ENCODE peak calls at places on chromosomes 11 and 22, in nine cellular contexts. One of them, this sample, is unnamed.
A peak's percentile ranks its signal among the peaks of the same experiment; 100 is the strongest.

GRCh38 chr22:42271191-42271813 is 849 bp upstream of the TCF20 start:
- DNase-seq in activated CD4-positive, alpha-beta T cell treated with anti-CD3 and anti-CD28 coated beads for 4 hours: no peak
- DNase-seq in hypothalamus: no peak
- DNase-seq in hippocampal formation: no peak
- DNase-seq in MV-4-11: no peak
- DNase-seq in activated T-cell treated with anti-CD3 and anti-CD28 coated beads, Interleukin-2, amount 50 U/mL, for 48 hours: no peak
- DNase-seq in CD8-positive, alpha-beta memory T cell: no peak
- DNase-seq in Caki2: no peak
- DNase-seq in pancreas: no peak
- DNase-seq in this sample: no peak

GRCh38 chr22:35894937-35895708 is 133.5 kb downstream of the RBFOX2 start:
- DNase-seq in activated CD4-positive, alpha-beta T cell treated with anti-CD3 and anti-CD28 coated beads for 4 hours: no peak
- DNase-seq in hypothalamus: no peak
- DNase-seq in hippocampal formation: peak; percentile 27
- DNase-seq in MV-4-11: no peak
- DNase-seq in activated T-cell treated with anti-CD3 and anti-CD28 coated beads, Interleukin-2, amount 50 U/mL, for 48 hours: no peak
- DNase-seq in CD8-positive, alpha-beta memory T cell: peak; percentile 3
- DNase-seq in Caki2: peak; percentile 61
- DNase-seq in pancreas: no peak
- DNase-seq in this sample: no peak

GRCh38 chr11:64448599-64449380 is 89.8 kb downstream of the RPS6KA4 start:
- DNase-seq in activated CD4-positive, alpha-beta T cell treated with anti-CD3 and anti-CD28 coated beads for 4 hours: peak; percentile 62
- DNase-seq in hypothalamus: peak; percentile 64
- DNase-seq in hippocampal formation: peak; percentile 77
- DNase-seq in MV-4-11: peak; percentile 78
- DNase-seq in activated T-cell treated with anti-CD3 and anti-CD28 coated beads, Interleukin-2, amount 50 U/mL, for 48 hours: peak; percentile 84
- DNase-seq in CD8-positive, alpha-beta memory T cell: peak; percentile 50
- DNase-seq in Caki2: peak; percentile 69
- DNase-seq in pancreas: peak; percentile 88
- DNase-seq in this sample: no peak

GRCh38 chr11:26062665-26063064 is 269.3 kb upstream of the ANO3 start:
- DNase-seq in activated CD4-positive, alpha-beta T cell treated with anti-CD3 and anti-CD28 coated beads for 4 hours: no peak
- DNase-seq in hypothalamus: no peak
- DNase-seq in hippocampal formation: no peak
- DNase-seq in MV-4-11: no peak
- DNase-seq in activated T-cell treated with anti-CD3 and anti-CD28 coated beads, Interleukin-2, amount 50 U/mL, for 48 hours: no peak
- DNase-seq in CD8-positive, alpha-beta memory T cell: no peak
- DNase-seq in Caki2: no peak
- DNase-seq in pancreas: no peak
- DNase-seq in this sample: no peak

GRCh38 chr11:1988667-1989317 is 8.8 kb downstream of the H19 start:
- DNase-seq in activated CD4-positive, alpha-beta T cell treated with anti-CD3 and anti-CD28 coated beads for 4 hours: no peak
- DNase-seq in hypothalamus: no peak
- DNase-seq in hippocampal formation: no peak
- DNase-seq in MV-4-11: no peak
- DNase-seq in activated T-cell treated with anti-CD3 and anti-CD28 coated beads, Interleukin-2, amount 50 U/mL, for 48 hours: no peak
- DNase-seq in CD8-positive, alpha-beta memory T cell: no peak
- DNase-seq in Caki2: no peak
- DNase-seq in pancreas: no peak
- DNase-seq in this sample: no peak

GRCh38 chr11:2769409-2769778 is 69.6 kb upstream of the KCNQ1OT1 start:
- DNase-seq in activated CD4-positive, alpha-beta T cell treated with anti-CD3 and anti-CD28 coated beads for 4 hours: no peak
- DNase-seq in hypothalamus: no peak
- DNase-seq in hippocampal formation: no peak
- DNase-seq in MV-4-11: no peak
- DNase-seq in activated T-cell treated with anti-CD3 and anti-CD28 coated beads, Interleukin-2, amount 50 U/mL, for 48 hours: no peak
- DNase-seq in CD8-positive, alpha-beta memory T cell: no peak
- DNase-seq in Caki2: no peak
- DNase-seq in pancreas: peak; percentile 5
- DNase-seq in this sample: no peak

GRCh38 chr11:46451759-46452158 is 60.2 kb upstream of the CHRM4 start:
- DNase-seq in activated CD4-positive, alpha-beta T cell treated with anti-CD3 and anti-CD28 coated beads for 4 hours: no peak
- DNase-seq in hypothalamus: no peak
- DNase-seq in hippocampal formation: no peak
- DNase-seq in MV-4-11: peak; percentile 37
- DNase-seq in activated T-cell treated with anti-CD3 and anti-CD28 coated beads, Interleukin-2, amount 50 U/mL, for 48 hours: no peak
- DNase-seq in CD8-positive, alpha-beta memory T cell: no peak
- DNase-seq in Caki2: no peak
- DNase-seq in pancreas: no peak
- DNase-seq in this sample: no peak

GRCh38 chr22:36579441-36579840 is 50.5 kb upstream of the EIF3D start:
- DNase-seq in activated CD4-positive, alpha-beta T cell treated with anti-CD3 and anti-CD28 coated beads for 4 hours: no peak
- DNase-seq in hypothalamus: no peak
- DNase-seq in hippocampal formation: no peak
- DNase-seq in MV-4-11: no peak
- DNase-seq in activated T-cell treated with anti-CD3 and anti-CD28 coated beads, Interleukin-2, amount 50 U/mL, for 48 hours: no peak
- DNase-seq in CD8-positive, alpha-beta memory T cell: no peak
- DNase-seq in Caki2: no peak
- DNase-seq in pancreas: no peak
- DNase-seq in this sample: no peak

GRCh38 chr11:36055356-36055755 is 111.5 kb downstream of the LDLRAD3 start:
- DNase-seq in activated CD4-positive, alpha-beta T cell treated with anti-CD3 and anti-CD28 coated beads for 4 hours: no peak
- DNase-seq in hypothalamus: no peak
- DNase-seq in hippocampal formation: no peak
- DNase-seq in MV-4-11: no peak
- DNase-seq in activated T-cell treated with anti-CD3 and anti-CD28 coated beads, Interleukin-2, amount 50 U/mL, for 48 hours: no peak
- DNase-seq in CD8-positive, alpha-beta memory T cell: no peak
- DNase-seq in Caki2: no peak
- DNase-seq in pancreas: no peak
- DNase-seq in this sample: no peak

GRCh38 chr11:119694334-119694733 is 34.7 kb downstream of the NECTIN1 start:
- DNase-seq in activated CD4-positive, alpha-beta T cell treated with anti-CD3 and anti-CD28 coated beads for 4 hours: no peak
- DNase-seq in hypothalamus: no peak
- DNase-seq in hippocampal formation: no peak
- DNase-seq in MV-4-11: peak; percentile 84
- DNase-seq in activated T-cell treated with anti-CD3 and anti-CD28 coated beads, Interleukin-2, amount 50 U/mL, for 48 hours: no peak
- DNase-seq in CD8-positive, alpha-beta memory T cell: no peak
- DNase-seq in Caki2: peak; percentile 8
- DNase-seq in pancreas: peak; percentile 67
- DNase-seq in this sample: no peak

GRCh38 chr11:44530413-44531115 is 34.9 kb upstream of the CD82 start:
- DNase-seq in activated CD4-positive, alpha-beta T cell treated with anti-CD3 and anti-CD28 coated beads for 4 hours: no peak
- DNase-seq in hypothalamus: no peak
- DNase-seq in hippocampal formation: no peak
- DNase-seq in MV-4-11: peak; percentile 95
- DNase-seq in activated T-cell treated with anti-CD3 and anti-CD28 coated beads, Interleukin-2, amount 50 U/mL, for 48 hours: no peak
- DNase-seq in CD8-positive, alpha-beta memory T cell: no peak
- DNase-seq in Caki2: no peak
- DNase-seq in pancreas: no peak
- DNase-seq in this sample: no peak

GRCh38 chr11:80783561-80783960 is 1342.7 kb upstream of the TENM4 start:
- DNase-seq in activated CD4-positive, alpha-beta T cell treated with anti-CD3 and anti-CD28 coated beads for 4 hours: no peak
- DNase-seq in hypothalamus: no peak
- DNase-seq in hippocampal formation: no peak
- DNase-seq in MV-4-11: no peak
- DNase-seq in activated T-cell treated with anti-CD3 and anti-CD28 coated beads, Interleukin-2, amount 50 U/mL, for 48 hours: no peak
- DNase-seq in CD8-positive, alpha-beta memory T cell: no peak
- DNase-seq in Caki2: no peak
- DNase-seq in pancreas: no peak
- DNase-seq in this sample: no peak

GRCh38 chr11:35162795-35163194 is 23.8 kb downstream of the CD44 start:
- DNase-seq in activated CD4-positive, alpha-beta T cell treated with anti-CD3 and anti-CD28 coated beads for 4 hours: no peak
- DNase-seq in hypothalamus: no peak
- DNase-seq in hippocampal formation: no peak
- DNase-seq in MV-4-11: peak; percentile 86
- DNase-seq in activated T-cell treated with anti-CD3 and anti-CD28 coated beads, Interleukin-2, amount 50 U/mL, for 48 hours: no peak
- DNase-seq in CD8-positive, alpha-beta memory T cell: no peak
- DNase-seq in Caki2: no peak
- DNase-seq in pancreas: no peak
- DNase-seq in this sample: no peak

GRCh38 chr11:21144556-21144955 is 475.2 kb downstream of the NELL1 start:
- DNase-seq in activated CD4-positive, alpha-beta T cell treated with anti-CD3 and anti-CD28 coated beads for 4 hours: no peak
- DNase-seq in hypothalamus: no peak
- DNase-seq in hippocampal formation: no peak
- DNase-seq in MV-4-11: no peak
- DNase-seq in activated T-cell treated with anti-CD3 and anti-CD28 coated beads, Interleukin-2, amount 50 U/mL, for 48 hours: no peak
- DNase-seq in CD8-positive, alpha-beta memory T cell: no peak
- DNase-seq in Caki2: no peak
- DNase-seq in pancreas: no peak
- DNase-seq in this sample: no peak

GRCh38 chr22:28773461-28773867 is 969 bp downstream of the CCDC117 start:
- DNase-seq in activated CD4-positive, alpha-beta T cell treated with anti-CD3 and anti-CD28 coated beads for 4 hours: no peak
- DNase-seq in hypothalamus: no peak
- DNase-seq in hippocampal formation: no peak
- DNase-seq in MV-4-11: peak; percentile 53
- DNase-seq in activated T-cell treated with anti-CD3 and anti-CD28 coated beads, Interleukin-2, amount 50 U/mL, for 48 hours: no peak
- DNase-seq in CD8-positive, alpha-beta memory T cell: no peak
- DNase-seq in Caki2: peak; percentile 70
- DNase-seq in pancreas: no peak
- DNase-seq in this sample: no peak

GRCh38 chr11:70668204-70669202 is 270.2 kb downstream of the CTTN start:
- DNase-seq in activated CD4-positive, alpha-beta T cell treated with anti-CD3 and anti-CD28 coated beads for 4 hours: no peak
- DNase-seq in hypothalamus: no peak
- DNase-seq in hippocampal formation: no peak
- DNase-seq in MV-4-11: no peak
- DNase-seq in activated T-cell treated with anti-CD3 and anti-CD28 coated beads, Interleukin-2, amount 50 U/mL, for 48 hours: no peak
- DNase-seq in CD8-positive, alpha-beta memory T cell: no peak
- DNase-seq in Caki2: no peak
- DNase-seq in pancreas: no peak
- DNase-seq in this sample: no peak

GRCh38 chr11:79400717-79401330 is 40.0 kb downstream of the TENM4 start:
- DNase-seq in activated CD4-positive, alpha-beta T cell treated with anti-CD3 and anti-CD28 coated beads for 4 hours: no peak
- DNase-seq in hypothalamus: no peak
- DNase-seq in hippocampal formation: peak; percentile 14
- DNase-seq in MV-4-11: peak; percentile 12
- DNase-seq in activated T-cell treated with anti-CD3 and anti-CD28 coated beads, Interleukin-2, amount 50 U/mL, for 48 hours: no peak
- DNase-seq in CD8-positive, alpha-beta memory T cell: no peak
- DNase-seq in Caki2: no peak
- DNase-seq in pancreas: peak; percentile 28
- DNase-seq in this sample: no peak

GRCh38 chr11:14308114-14308896 is 50.7 kb downstream of the RRAS2 start:
- DNase-seq in activated CD4-positive, alpha-beta T cell treated with anti-CD3 and anti-CD28 coated beads for 4 hours: no peak
- DNase-seq in hypothalamus: no peak
- DNase-seq in hippocampal formation: no peak
- DNase-seq in MV-4-11: peak; percentile 18
- DNase-seq in activated T-cell treated with anti-CD3 and anti-CD28 coated beads, Interleukin-2, amount 50 U/mL, for 48 hours: no peak
- DNase-seq in CD8-positive, alpha-beta memory T cell: peak; percentile 23
- DNase-seq in Caki2: peak; percentile 25
- DNase-seq in pancreas: no peak
- DNase-seq in this sample: no peak

This sample was measured in non-pigmented ciliary epithelial cell.